ENCODE peak calls at places on chromosomes 12 and 14, in eight cellular contexts. K is stimulated activated CD4-positive, alpha-beta T cell treated with anti-CD3 and anti-CD28 coated beads, Interleukin-1b, Interleukin-23, amount 100 ng/mL, for 1 hour; V is AG10803; P is lung; Y is body of pancreas; B is GM12891; W is astrocyte of the cerebellum; R is activated naive CD8-positive, alpha-beta T cell treated with anti-CD3 and anti-CD28 coated beads, Interleukin-2, amount 50 U/mL, for 24 hours. L is an unnamed sample.

GRCh38 chr14:56657604-56658003 is 78.0 kb downstream of the TMEM260 start:
- DNase-seq in V (no peak), B (no peak), R (no peak), K (no peak), P (no peak), Y (no peak), W (no peak), L (no peak)

GRCh38 chr12:12922191-12922616 is 29.8 kb downstream of the GPRC5D start:
- DNase-seq in R (no peak), Y (no peak), V (peak), W (no peak), P (no peak), B (no peak), K (no peak), L (no peak)

GRCh38 chr14:66043921-66044320 is 442.2 kb upstream of the CCDC196 start:
- DNase-seq in B (no peak), R (no peak), Y (no peak), P (no peak), V (peak), W (no peak), K (no peak), L (peak)

GRCh38 chr12:66287275-66287674 is 15.0 kb upstream of the HELB start:
- DNase-seq in V (no peak), K (no peak), R (no peak), W (no peak), Y (no peak), B (no peak), P (no peak), L (no peak)

GRCh38 chr12:122062832-122063690 is 15.5 kb upstream of the MLXIP start:
- DNase-seq in Y (peak), V (peak), P (no peak), K (no peak), B (no peak), W (no peak), R (no peak), L (no peak)

GRCh38 chr12:26651566-26652188 is 181.3 kb downstream of the ITPR2 start:
- DNase-seq in V (peak), Y (peak), K (no peak), W (peak), P (peak), B (peak), R (peak), L (no peak)

GRCh38 chr14:93330609-93331000 is 2.2 kb downstream of the BTBD7 start:
- DNase-seq in Y (no peak), K (no peak), P (no peak), W (no peak), R (no peak), B (no peak), V (no peak), L (no peak)

GRCh38 chr12:54195080-54195479 is 6.3 kb upstream of the SMUG1 start:
- DNase-seq in R (no peak), K (no peak), P (no peak), W (no peak), Y (no peak), B (no peak), V (no peak), L (no peak)

GRCh38 chr12:91181053-91181452 is 1.6 kb downstream of the DCN start:
- DNase-seq in R (no peak), W (no peak), K (no peak), P (no peak), B (no peak), V (peak), Y (no peak), L (no peak)

L was measured in non-pigmented ciliary epithelial cell.